ENCODE peak calls at places on chromosome 10, in nine cellular contexts. T is SW480, L is SK-N-SH, W is retinal pigment epithelial cell, M is GM03348, A is nucleus accumbens, G is KBM-7, P is GM13977, J is skeletal muscle cell. E is an unnamed sample.

GRCh38 chr10:131874991-131875451 is 25.8 kb upstream of the PPP2R2D start:
- DNase-seq in T (peak), L (peak), W (peak), M (peak), A (peak), G (peak), P (peak), J (peak), E (peak)

GRCh38 chr10:76874151-76874550 is 763.5 kb downstream of the KCNMA1 start:
- DNase-seq in T (no peak), L (no peak), W (no peak), M (peak), A (no peak), G (no peak), P (no peak), J (peak), E (no peak)

GRCh38 chr10:133235891-133236321 is 1.7 kb upstream of the VENTX start:
- DNase-seq in T (no peak), L (no peak), W (no peak), M (no peak), A (no peak), G (no peak), P (no peak), J (no peak), E (no peak)

GRCh38 chr10:121608669-121609190 is 10.5 kb upstream of the FGFR2 start:
- DNase-seq in T (peak), L (peak), W (no peak), M (peak), A (peak), G (peak), P (peak), J (no peak), E (no peak)

GRCh38 chr10:35447693-35448407 is 111.5 kb downstream of the CCNY start:
- DNase-seq in T (peak), L (peak), W (peak), M (peak), A (no peak), G (peak), P (no peak), J (no peak), E (peak)

GRCh38 chr10:100811261-100811660 is 65.9 kb downstream of the PAX2 start:
- DNase-seq in T (no peak), L (no peak), W (no peak), M (no peak), A (no peak), G (no peak), P (no peak), J (no peak), E (no peak)

GRCh38 chr10:121338206-121338991 is 259.8 kb downstream of the FGFR2 start:
- DNase-seq in T (no peak), L (no peak), W (no peak), M (no peak), A (no peak), G (no peak), P (no peak), J (no peak), E (no peak)

GRCh38 chr10:18689498-18689897 is 30.3 kb downstream of the ARL5B start:
- DNase-seq in T (peak), L (peak), W (no peak), M (peak), A (no peak), G (peak), P (no peak), J (no peak), E (peak)

GRCh38 chr10:18085855-18086254 is 54.4 kb upstream of the CACNB2 start:
- DNase-seq in T (no peak), L (no peak), W (no peak), M (no peak), A (no peak), G (no peak), P (no peak), J (no peak), E (no peak)

GRCh38 chr10:52334595-52334994 is 20.5 kb downstream of the DKK1 start:
- DNase-seq in T (no peak), L (no peak), W (no peak), M (no peak), A (no peak), G (no peak), P (no peak), J (no peak), E (no peak)

GRCh38 chr10:79454259-79454658 is 8.8 kb upstream of the ZCCHC24 start:
- DNase-seq in T (no peak), L (no peak), W (no peak), M (peak), A (no peak), G (no peak), P (no peak), J (peak), E (no peak)

GRCh38 chr10:111732116-111732785 is 451.3 kb downstream of the GPAM start:
- DNase-seq in T (no peak), L (no peak), W (no peak), M (no peak), A (no peak), G (no peak), P (no peak), J (no peak), E (no peak)

GRCh38 chr10:55091691-55092328 is 290.8 kb upstream of the PCDH15 start:
- DNase-seq in T (no peak), L (peak), W (no peak), M (peak), A (no peak), G (peak), P (peak), J (no peak), E (peak)

GRCh38 chr10:31619410-31620095 is 300.5 kb downstream of the ZEB1 start:
- DNase-seq in T (no peak), L (no peak), W (no peak), M (peak), A (no peak), G (no peak), P (no peak), J (no peak), E (no peak)

GRCh38 chr10:47456794-47457527 is 27.0 kb downstream of the ANXA8 start:
- DNase-seq in T (no peak), L (no peak), W (no peak), M (peak), A (no peak), G (no peak), P (no peak), J (no peak), E (no peak)

GRCh38 chr10:90344226-90344625 is 513.6 kb downstream of the HTR7 start:
- DNase-seq in T (no peak), L (no peak), W (no peak), M (no peak), A (no peak), G (no peak), P (no peak), J (no peak), E (no peak)

GRCh38 chr10:103578782-103579382 is 85.4 kb downstream of the NEURL1 start:
- DNase-seq in T (peak), L (no peak), W (no peak), M (no peak), A (no peak), G (no peak), P (peak), J (no peak), E (no peak)

GRCh38 chr10:106551501-106551900 is 613.0 kb downstream of the SORCS1 start:
- DNase-seq in T (peak), L (no peak), W (no peak), M (no peak), A (no peak), G (no peak), P (no peak), J (peak), E (no peak)

GRCh38 chr10:77245953-77246352 is 391.7 kb downstream of the KCNMA1 start:
- DNase-seq in T (no peak), L (no peak), W (no peak), M (peak), A (no peak), G (peak), P (no peak), J (peak), E (no peak)

GRCh38 chr10:62062752-62063512 is 161.4 kb downstream of the ARID5B start:
- DNase-seq in T (no peak), L (no peak), W (no peak), M (peak), A (no peak), G (no peak), P (no peak), J (no peak), E (no peak)

GRCh38 chr10:80617807-80618206 is 80.1 kb downstream of the SH2D4B start:
- DNase-seq in T (no peak), L (no peak), W (no peak), M (no peak), A (no peak), G (no peak), P (no peak), J (no peak), E (no peak)

GRCh38 chr10:70816220-70816894 is 609 bp downstream of the SGPL1 start:
- DNase-seq in T (peak), L (peak), W (peak), M (peak), A (peak), G (peak), P (peak), J (peak), E (peak)

GRCh38 chr10:79275431-79275851 is 71.8 kb upstream of the PPIF start:
- DNase-seq in T (no peak), L (peak), W (no peak), M (peak), A (peak), G (no peak), P (no peak), J (no peak), E (no peak)